ENCODE peak calls at places on chromosomes 13 and 19, in five cellular contexts. U is heart left ventricle, K is ELF-1, L is stromal cell of bone marrow, V is MCF 10A. C is an unnamed sample.

GRCh38 chr13:100234006-100234405 is 145.1 kb downstream of the PCCA start:
- DNase-seq in U (no peak), K (no peak), L (no peak), V (no peak), C (no peak)

GRCh38 chr13:46600943-46601311 is 48.0 kb downstream of the LRCH1 start:
- DNase-seq in U (no peak), K (no peak), L (no peak), V (no peak), C (no peak)

GRCh38 chr19:42290523-42291436 is 11.2 kb upstream of the PRR19 start:
- DNase-seq in U (no peak), K (peak), L (no peak), V (peak), C (no peak)

GRCh38 chr19:48959341-48960239 is 4.9 kb downstream of the BAX start:
- DNase-seq in U (no peak), K (no peak), L (no peak), V (no peak), C (no peak)

GRCh38 chr19:28615546-28615916 is 597.4 kb downstream of the UQCRFS1 start:
- DNase-seq in U (no peak), K (no peak), L (no peak), V (no peak), C (no peak)

GRCh38 chr19:291561-292280 is 518 bp upstream of the PLPP2 start:
- DNase-seq in U (no peak), K (no peak), L (no peak), V (no peak), C (no peak)

GRCh38 chr19:7841751-7842660 is 12.0 kb downstream of the EVI5L start:
- DNase-seq in U (no peak), K (no peak), L (no peak), V (no peak), C (no peak)

GRCh38 chr13:111384441-111385181 is 64.2 kb downstream of the TEX29 start:
- DNase-seq in U (no peak), K (no peak), L (no peak), V (no peak), C (no peak)

GRCh38 chr13:29507356-29507755 is 88.1 kb downstream of the SLC7A1 start:
- DNase-seq in U (no peak), K (no peak), L (no peak), V (no peak), C (no peak)

GRCh38 chr19:44789943-44790467 is 12.3 kb downstream of the CBLC start:
- DNase-seq in U (no peak), K (no peak), L (no peak), V (no peak), C (no peak)

GRCh38 chr13:101382086-101382485 is 34.2 kb downstream of the NALCN start:
- DNase-seq in U (no peak), K (no peak), L (no peak), V (no peak), C (no peak)

GRCh38 chr19:29561601-29562000 is 35.8 kb downstream of the VSTM2B start:
- DNase-seq in U (no peak), K (no peak), L (no peak), V (no peak), C (no peak)

C was measured in non-pigmented ciliary epithelial cell.